ENCODE peak calls at places on chromosome 9, in four cellular contexts. A, J, C and G are unnamed samples.

GRCh38 chr9:37511006-37511714 is 25.4 kb downstream of the POLR1E start:
- DNase-seq in J (no peak), C (no peak), A (no peak), G (no peak)

GRCh38 chr9:88773627-88774244 is 217.5 kb upstream of the S1PR3 start:
- DNase-seq in A (no peak), C (no peak), J (peak; percentile 79), G (peak; percentile 58)

GRCh38 chr9:94974154-94974860 is 247.8 kb downstream of the AOPEP start:
- DNase-seq in A (no peak), J (no peak), C (no peak), G (no peak)

GRCh38 chr9:132381966-132382541 is 24.6 kb downstream of the TTF1 start:
- DNase-seq in J (no peak), C (no peak), A (no peak), G (no peak)

GRCh38 chr9:114271556-114272510 is 51.1 kb upstream of the ORM1 start:
- DNase-seq in A (no peak), C (no peak), J (peak; percentile 55), G (no peak)

GRCh38 chr9:130282000-130282700 is 16.6 kb downstream of the HMCN2 start:
- DNase-seq in J (no peak), A (no peak), C (no peak), G (no peak)

GRCh38 chr9:18477121-18477705 is 3.3 kb downstream of the ADAMTSL1 start:
- DNase-seq in C (no peak), J (no peak), A (no peak), G (no peak)

GRCh38 chr9:12681620-12682019 is 11.6 kb upstream of the TYRP1 start:
- DNase-seq in A (no peak), J (no peak), C (no peak), G (no peak)

GRCh38 chr9:113187935-113188595 is 33.0 kb downstream of the FKBP15 start:
- DNase-seq in C (peak; percentile 33), A (no peak), J (peak; percentile 50), G (peak; percentile 42)

GRCh38 chr9:64773491-64773931 is 511.5 kb downstream of the FOXD4L5 start:
- DNase-seq in C (no peak), A (no peak), J (no peak), G (no peak)

GRCh38 chr9:136342191-136343120 is 15.1 kb downstream of the GPSM1 start:
- DNase-seq in C (no peak), A (peak; percentile 60), J (peak; percentile 26), G (no peak)

GRCh38 chr9:97853844-97854695 is 1.0 kb downstream of the FOXE1 start:
- DNase-seq in C (no peak), J (peak; percentile 44), A (peak; percentile 45), G (peak; percentile 83)

GRCh38 chr9:73683862-73684591 is 532.4 kb downstream of the ANXA1 start:
- DNase-seq in C (no peak), A (no peak), J (peak; percentile 8), G (peak; percentile 21)

GRCh38 chr9:9949368-9949767 is 663.4 kb downstream of the PTPRD start:
- DNase-seq in A (no peak), C (no peak), J (no peak), G (no peak)

GRCh38 chr9:14437336-14438231 is 123.6 kb upstream of the NFIB start:
- DNase-seq in A (no peak), J (no peak), C (no peak), G (peak; percentile 64)

GRCh38 chr9:2809692-2810423 is 34.0 kb downstream of the PUM3 start:
- DNase-seq in J (no peak), A (no peak), C (no peak), G (peak; percentile 65)

GRCh38 chr9:76372345-76372744 is 21.9 kb downstream of the RFK start:
- DNase-seq in A (no peak), J (no peak), C (no peak), G (no peak)

GRCh38 chr9:27160636-27161035 is 51.6 kb downstream of the TEK start:
- DNase-seq in J (no peak), C (no peak), A (no peak), G (no peak)

GRCh38 chr9:28941856-28942255 is 1368.6 kb upstream of the C9orf72 start:
- DNase-seq in J (no peak), A (no peak), C (no peak), G (no peak)

GRCh38 chr9:111828193-111828592 is 33.5 kb upstream of the SHOC1 start:
- DNase-seq in C (no peak), J (no peak), A (no peak), G (no peak)

GRCh38 chr9:12882430-12882829 is 107.6 kb downstream of the LURAP1L start:
- DNase-seq in J (no peak), A (no peak), C (no peak), G (peak; percentile 29)

GRCh38 chr9:70111641-70112236 is 68.1 kb downstream of the MAMDC2 start:
- DNase-seq in J (no peak), C (no peak), A (no peak), G (no peak)

GRCh38 chr9:35750256-35750531 is 1.1 kb downstream of the RGP1 start:
- DNase-seq in C (no peak), A (no peak), J (no peak), G (no peak)

GRCh38 chr9:113349434-113350337 is at the start of gene BSPRY:
- DNase-seq in J (no peak), A (peak; percentile 24), C (no peak), G (no peak)

GRCh38 chr9:109063765-109064164 is 50.5 kb upstream of the CTNNAL1 start:
- DNase-seq in A (no peak), J (no peak), C (no peak), G (no peak)

GRCh38 chr9:120937596-120937995 is 11.0 kb upstream of the TRAF1 start:
- DNase-seq in A (no peak), C (no peak), J (no peak), G (no peak)

GRCh38 chr9:111034146-111034545 is 4.1 kb downstream of the LPAR1 start:
- DNase-seq in A (no peak), J (no peak), C (no peak), G (no peak)

GRCh38 chr9:90009447-90009846 is 404.6 kb downstream of the GADD45G start:
- DNase-seq in C (no peak), J (no peak), A (no peak), G (no peak)

GRCh38 chr9:92795000-92795399 is 30.4 kb upstream of the BICD2 start:
- DNase-seq in J (no peak), A (no peak), C (no peak), G (no peak)

GRCh38 chr9:94872921-94873511 is 146.5 kb downstream of the AOPEP start:
- DNase-seq in C (no peak), J (no peak), A (no peak), G (peak; percentile 35)

GRCh38 chr9:86925686-86926085 is 21.6 kb downstream of the GAS1 start:
- DNase-seq in C (no peak), J (no peak), A (no peak), G (no peak)